ENCODE peak calls at places on chromosomes 7 and 10, in ten cellular contexts. One of them, this sample, is unnamed. For H3K36me3, the result is how much of the 10 kb centered on the place peaks cover.

GRCh38 chr10:72158174-72158573 is 57.6 kb upstream of the ANAPC16 start:
- DNase-seq in brain microvascular endothelial cell: no peak
- DNase-seq in SK-N-SH: no peak
- DNase-seq in tibial artery: no peak
- DNase-seq in IMR-90: no peak
- DNase-seq in ovary: no peak
- DNase-seq in GM12878: no peak
- DNase-seq in CD8-positive, alpha-beta memory T cell: no peak
- DNase-seq in CD8-positive, alpha-beta T cell: no peak
- DNase-seq in DND-41: no peak
- DNase-seq in this sample: no peak

GRCh38 chr10:114879541-114880158 is 58.1 kb downstream of the FHIP2A start:
- DNase-seq in brain microvascular endothelial cell: no peak
- DNase-seq in SK-N-SH: peak
- DNase-seq in tibial artery: no peak
- DNase-seq in IMR-90: peak
- DNase-seq in ovary: no peak
- DNase-seq in GM12878: peak
- DNase-seq in CD8-positive, alpha-beta memory T cell: no peak
- DNase-seq in CD8-positive, alpha-beta T cell: peak
- DNase-seq in DND-41: peak
- DNase-seq in this sample: no peak

GRCh38 chr7:75815381-75816046 is 1.9 kb upstream of the CCL24 start:
- DNase-seq in brain microvascular endothelial cell: no peak
- DNase-seq in SK-N-SH: no peak
- DNase-seq in tibial artery: no peak
- DNase-seq in IMR-90: no peak
- DNase-seq in ovary: no peak
- DNase-seq in GM12878: no peak
- DNase-seq in CD8-positive, alpha-beta memory T cell: no peak
- DNase-seq in CD8-positive, alpha-beta T cell: no peak
- DNase-seq in DND-41: no peak
- DNase-seq in this sample: no peak

GRCh38 chr7:55370001-55370400 is 4.9 kb downstream of the LANCL2 start:
- DNase-seq in brain microvascular endothelial cell: peak
- DNase-seq in SK-N-SH: no peak
- DNase-seq in tibial artery: no peak
- DNase-seq in IMR-90: peak
- DNase-seq in ovary: no peak
- DNase-seq in GM12878: no peak
- DNase-seq in CD8-positive, alpha-beta memory T cell: no peak
- DNase-seq in CD8-positive, alpha-beta T cell: no peak
- DNase-seq in DND-41: no peak
- DNase-seq in this sample: no peak

GRCh38 chr10:122007415-122007814 is 18.5 kb downstream of the TACC2 start:
- DNase-seq in brain microvascular endothelial cell: no peak
- DNase-seq in SK-N-SH: no peak
- DNase-seq in tibial artery: no peak
- DNase-seq in IMR-90: no peak
- DNase-seq in ovary: no peak
- DNase-seq in GM12878: no peak
- DNase-seq in CD8-positive, alpha-beta memory T cell: no peak
- DNase-seq in CD8-positive, alpha-beta T cell: no peak
- DNase-seq in DND-41: no peak
- DNase-seq in this sample: no peak

GRCh38 chr7:25087855-25088254 is 37.2 kb downstream of the CYCS start:
- DNase-seq in brain microvascular endothelial cell: no peak
- DNase-seq in SK-N-SH: no peak
- DNase-seq in tibial artery: no peak
- DNase-seq in IMR-90: no peak
- DNase-seq in ovary: no peak
- DNase-seq in GM12878: peak
- DNase-seq in CD8-positive, alpha-beta memory T cell: no peak
- DNase-seq in CD8-positive, alpha-beta T cell: no peak
- DNase-seq in DND-41: no peak
- DNase-seq in this sample: no peak

GRCh38 chr10:22500567-22501369 is 155.5 kb downstream of the SPAG6 start:
- DNase-seq in brain microvascular endothelial cell: no peak
- DNase-seq in SK-N-SH: peak
- DNase-seq in tibial artery: no peak
- DNase-seq in IMR-90: no peak
- DNase-seq in ovary: no peak
- DNase-seq in GM12878: no peak
- DNase-seq in CD8-positive, alpha-beta memory T cell: no peak
- DNase-seq in CD8-positive, alpha-beta T cell: no peak
- DNase-seq in DND-41: no peak
- DNase-seq in this sample: no peak

GRCh38 chr7:105876091-105876963 is at the start of gene ATXN7L1:
- DNase-seq in brain microvascular endothelial cell: peak
- DNase-seq in SK-N-SH: peak
- DNase-seq in tibial artery: peak
- DNase-seq in IMR-90: peak
- DNase-seq in ovary: peak
- DNase-seq in GM12878: no peak
- DNase-seq in CD8-positive, alpha-beta memory T cell: peak
- DNase-seq in CD8-positive, alpha-beta T cell: peak
- DNase-seq in DND-41: peak
- DNase-seq in this sample: peak

GRCh38 chr7:102424129-102424551 is 9.2 kb upstream of the ORAI2 start:
- DNase-seq in brain microvascular endothelial cell: no peak
- DNase-seq in SK-N-SH: no peak
- DNase-seq in tibial artery: no peak
- DNase-seq in IMR-90: no peak
- DNase-seq in ovary: no peak
- DNase-seq in GM12878: no peak
- DNase-seq in CD8-positive, alpha-beta memory T cell: no peak
- DNase-seq in CD8-positive, alpha-beta T cell: no peak
- DNase-seq in DND-41: no peak
- DNase-seq in this sample: no peak

GRCh38 chr10:113854757-113855626 is 531 bp downstream of the NHLRC2 start:
- DNase-seq in brain microvascular endothelial cell: peak
- DNase-seq in SK-N-SH: peak
- DNase-seq in tibial artery: peak
- DNase-seq in IMR-90: peak
- DNase-seq in ovary: peak
- DNase-seq in GM12878: no peak
- DNase-seq in CD8-positive, alpha-beta memory T cell: peak
- DNase-seq in CD8-positive, alpha-beta T cell: peak
- DNase-seq in DND-41: peak
- DNase-seq in this sample: peak

DNA sequence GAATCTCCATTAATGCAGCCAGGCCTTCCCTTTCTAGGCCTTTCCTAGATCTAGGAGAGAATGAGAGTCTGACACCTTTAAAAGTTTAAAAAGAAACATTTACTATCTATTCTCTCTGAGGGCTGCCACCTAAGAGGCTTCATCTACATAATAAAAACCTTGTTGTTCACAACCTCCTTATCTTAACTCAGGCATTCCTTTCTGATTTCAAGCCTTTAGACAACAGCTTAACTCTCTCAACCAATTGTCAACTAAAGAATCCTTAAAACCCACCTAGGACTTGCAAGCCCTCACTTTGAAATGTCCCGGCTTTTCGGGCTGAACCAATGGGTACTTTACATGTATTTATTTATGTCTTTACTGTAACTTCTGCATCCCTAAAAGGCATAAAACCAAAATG is 64.3 kb upstream of the RET start:
- DNase-seq in brain microvascular endothelial cell: no peak
- DNase-seq in SK-N-SH: no peak
- DNase-seq in tibial artery: no peak
- DNase-seq in IMR-90: no peak
- DNase-seq in ovary: no peak
- DNase-seq in GM12878: no peak
- DNase-seq in CD8-positive, alpha-beta memory T cell: no peak
- DNase-seq in CD8-positive, alpha-beta T cell: no peak
- DNase-seq in DND-41: no peak
- DNase-seq in this sample: no peak
- H3K27ac ChIP-seq in brain microvascular endothelial cell: no peak
- H3K27ac ChIP-seq in SK-N-SH: no peak
- H3K27ac ChIP-seq in tibial artery: no peak
- H3K27ac ChIP-seq in IMR-90: no peak
- H3K27ac ChIP-seq in ovary: no peak
- H3K27ac ChIP-seq in GM12878: no peak
- H3K27ac ChIP-seq in CD8-positive, alpha-beta memory T cell: no peak
- H3K27ac ChIP-seq in CD8-positive, alpha-beta T cell: no peak
- H3K27ac ChIP-seq in DND-41: no peak
- H3K27ac ChIP-seq in this sample: no peak

GRCh38 chr7:867406-868188 is 8.8 kb upstream of the GET4 start:
- DNase-seq in brain microvascular endothelial cell: peak
- DNase-seq in SK-N-SH: no peak
- DNase-seq in tibial artery: peak
- DNase-seq in IMR-90: peak
- DNase-seq in ovary: peak
- DNase-seq in GM12878: no peak
- DNase-seq in CD8-positive, alpha-beta memory T cell: no peak
- DNase-seq in CD8-positive, alpha-beta T cell: no peak
- DNase-seq in DND-41: no peak
- DNase-seq in this sample: peak

GRCh38 chr7:865921-866320 is 10.4 kb upstream of the GET4 start:
- DNase-seq in brain microvascular endothelial cell: no peak
- DNase-seq in SK-N-SH: no peak
- DNase-seq in tibial artery: no peak
- DNase-seq in IMR-90: no peak
- DNase-seq in ovary: no peak
- DNase-seq in GM12878: no peak
- DNase-seq in CD8-positive, alpha-beta memory T cell: no peak
- DNase-seq in CD8-positive, alpha-beta T cell: no peak
- DNase-seq in DND-41: no peak
- DNase-seq in this sample: no peak

GRCh38 chr7:869348-869747 is 7.0 kb upstream of the GET4 start:
- DNase-seq in brain microvascular endothelial cell: no peak
- DNase-seq in SK-N-SH: no peak
- DNase-seq in tibial artery: no peak
- DNase-seq in IMR-90: no peak
- DNase-seq in ovary: no peak
- DNase-seq in GM12878: no peak
- DNase-seq in CD8-positive, alpha-beta memory T cell: no peak
- DNase-seq in CD8-positive, alpha-beta T cell: no peak
- DNase-seq in DND-41: no peak
- DNase-seq in this sample: no peak

GRCh38 chr7:867001-867405 is 9.4 kb upstream of the GET4 start:
- DNase-seq in brain microvascular endothelial cell: peak
- DNase-seq in SK-N-SH: no peak
- DNase-seq in tibial artery: peak
- DNase-seq in IMR-90: peak
- DNase-seq in ovary: peak
- DNase-seq in GM12878: no peak
- DNase-seq in CD8-positive, alpha-beta memory T cell: no peak
- DNase-seq in CD8-positive, alpha-beta T cell: no peak
- DNase-seq in DND-41: no peak
- DNase-seq in this sample: peak

DNA sequence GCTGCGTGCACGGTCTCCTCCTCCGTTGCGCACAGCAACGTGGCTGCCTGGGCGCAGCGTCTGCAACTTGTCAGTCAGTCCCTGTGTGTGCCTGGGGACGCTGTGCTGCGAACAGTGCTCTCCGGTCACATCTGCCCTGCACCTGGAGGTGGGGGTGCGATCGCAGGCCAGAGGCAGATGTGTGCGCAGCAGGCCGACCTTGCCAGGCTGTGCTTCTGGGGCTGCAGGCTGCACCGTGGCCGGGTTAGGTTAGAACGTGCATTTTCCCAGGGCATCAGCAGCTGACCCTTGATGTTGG is 8.2 kb upstream of the GET4 start:
- DNase-seq in brain microvascular endothelial cell: no peak
- DNase-seq in SK-N-SH: peak
- DNase-seq in tibial artery: no peak
- DNase-seq in IMR-90: no peak
- DNase-seq in ovary: no peak
- DNase-seq in GM12878: no peak
- DNase-seq in CD8-positive, alpha-beta memory T cell: no peak
- DNase-seq in CD8-positive, alpha-beta T cell: no peak
- DNase-seq in DND-41: no peak
- DNase-seq in this sample: no peak
- H3K36me3 ChIP-seq in brain microvascular endothelial cell: under half
- H3K36me3 ChIP-seq in SK-N-SH: half or more
- H3K36me3 ChIP-seq in tibial artery: half or more
- H3K36me3 ChIP-seq in IMR-90: under half
- H3K36me3 ChIP-seq in ovary: under half
- H3K36me3 ChIP-seq in GM12878: under half
- H3K36me3 ChIP-seq in CD8-positive, alpha-beta memory T cell: under half
- H3K36me3 ChIP-seq in CD8-positive, alpha-beta T cell: under half
- H3K36me3 ChIP-seq in DND-41: half or more
- H3K36me3 ChIP-seq in this sample: under half

GRCh38 chr10:31745612-31746376 is 182.8 kb downstream of the ARHGAP12 start:
- DNase-seq in brain microvascular endothelial cell: peak
- DNase-seq in SK-N-SH: no peak
- DNase-seq in tibial artery: no peak
- DNase-seq in IMR-90: peak
- DNase-seq in ovary: no peak
- DNase-seq in GM12878: no peak
- DNase-seq in CD8-positive, alpha-beta memory T cell: no peak
- DNase-seq in CD8-positive, alpha-beta T cell: peak
- DNase-seq in DND-41: no peak
- DNase-seq in this sample: no peak
- H3K27ac ChIP-seq in brain microvascular endothelial cell: peak
- H3K27ac ChIP-seq in SK-N-SH: peak
- H3K27ac ChIP-seq in tibial artery: no peak
- H3K27ac ChIP-seq in IMR-90: peak
- H3K27ac ChIP-seq in ovary: no peak
- H3K27ac ChIP-seq in GM12878: no peak
- H3K27ac ChIP-seq in CD8-positive, alpha-beta memory T cell: no peak
- H3K27ac ChIP-seq in CD8-positive, alpha-beta T cell: no peak
- H3K27ac ChIP-seq in DND-41: no peak
- H3K27ac ChIP-seq in this sample: peak

GRCh38 chr10:130255777-130256176 is 119.6 kb downstream of the GLRX3 start:
- DNase-seq in brain microvascular endothelial cell: no peak
- DNase-seq in SK-N-SH: no peak
- DNase-seq in tibial artery: no peak
- DNase-seq in IMR-90: no peak
- DNase-seq in ovary: no peak
- DNase-seq in GM12878: no peak
- DNase-seq in CD8-positive, alpha-beta memory T cell: no peak
- DNase-seq in CD8-positive, alpha-beta T cell: no peak
- DNase-seq in DND-41: no peak
- DNase-seq in this sample: no peak

GRCh38 chr10:130250127-130250526 is 113.9 kb downstream of the GLRX3 start:
- DNase-seq in brain microvascular endothelial cell: no peak
- DNase-seq in SK-N-SH: no peak
- DNase-seq in tibial artery: no peak
- DNase-seq in IMR-90: no peak
- DNase-seq in ovary: no peak
- DNase-seq in GM12878: no peak
- DNase-seq in CD8-positive, alpha-beta memory T cell: no peak
- DNase-seq in CD8-positive, alpha-beta T cell: no peak
- DNase-seq in DND-41: no peak
- DNase-seq in this sample: no peak

GRCh38 chr10:130246113-130246512 is 109.9 kb downstream of the GLRX3 start:
- DNase-seq in brain microvascular endothelial cell: no peak
- DNase-seq in SK-N-SH: no peak
- DNase-seq in tibial artery: no peak
- DNase-seq in IMR-90: no peak
- DNase-seq in ovary: no peak
- DNase-seq in GM12878: no peak
- DNase-seq in CD8-positive, alpha-beta memory T cell: no peak
- DNase-seq in CD8-positive, alpha-beta T cell: no peak
- DNase-seq in DND-41: no peak
- DNase-seq in this sample: no peak

GRCh38 chr10:130254168-130255061 is 118.2 kb downstream of the GLRX3 start:
- DNase-seq in brain microvascular endothelial cell: no peak
- DNase-seq in SK-N-SH: no peak
- DNase-seq in tibial artery: no peak
- DNase-seq in IMR-90: no peak
- DNase-seq in ovary: no peak
- DNase-seq in GM12878: no peak
- DNase-seq in CD8-positive, alpha-beta memory T cell: no peak
- DNase-seq in CD8-positive, alpha-beta T cell: no peak
- DNase-seq in DND-41: no peak
- DNase-seq in this sample: no peak

GRCh38 chr10:130251766-130252165 is 115.6 kb downstream of the GLRX3 start:
- DNase-seq in brain microvascular endothelial cell: no peak
- DNase-seq in SK-N-SH: no peak
- DNase-seq in tibial artery: no peak
- DNase-seq in IMR-90: no peak
- DNase-seq in ovary: no peak
- DNase-seq in GM12878: no peak
- DNase-seq in CD8-positive, alpha-beta memory T cell: no peak
- DNase-seq in CD8-positive, alpha-beta T cell: no peak
- DNase-seq in DND-41: no peak
- DNase-seq in this sample: no peak
- H3K36me3 ChIP-seq in brain microvascular endothelial cell: under half
- H3K36me3 ChIP-seq in SK-N-SH: under half
- H3K36me3 ChIP-seq in tibial artery: under half
- H3K36me3 ChIP-seq in IMR-90: under half
- H3K36me3 ChIP-seq in ovary: under half
- H3K36me3 ChIP-seq in GM12878: under half
- H3K36me3 ChIP-seq in CD8-positive, alpha-beta memory T cell: under half
- H3K36me3 ChIP-seq in CD8-positive, alpha-beta T cell: under half
- H3K36me3 ChIP-seq in DND-41: under half
- H3K36me3 ChIP-seq in this sample: under half